ENCODE peak calls at places on chromosomes 4 and X, in six cellular contexts. S, O, I, E, R and G are unnamed samples. For H3K4me1, the result is how much of the 10 kb centered on the place peaks cover.

GRCh38 chr4:182242793-182243192 is 409 bp upstream of the TENM3 start:
- DNase-seq in S (no peak), E (no peak), R (no peak), O (peak), I (peak), G (no peak)

GRCh38 chr4:90137545-90137944 is 10.4 kb downstream of the CCSER1 start:
- DNase-seq in I (peak), R (no peak), E (no peak), O (no peak), S (no peak), G (no peak)

GRCh38 chrX:73214366-73215094 is at the start of gene NAP1L2:
- DNase-seq in S (peak), E (peak), O (peak), I (no peak), R (peak), G (peak)

GRCh38 chrX:63349307-63349706 is 1.8 kb downstream of the SPIN4 start:
- DNase-seq in I (no peak), E (no peak), O (peak), S (no peak), R (no peak), G (no peak)

GRCh38 chr4:6746721-6747689 is 31.0 kb downstream of the BLOC1S4 start:
- DNase-seq in O (peak), R (peak), S (no peak), E (no peak), I (no peak), G (no peak)

GRCh38 chr4:114867291-114867690 is 246.1 kb downstream of the NDST4 start:
- DNase-seq in E (no peak), O (no peak), I (no peak), R (no peak), S (no peak), G (no peak)

GRCh38 chr4:143400082-143400481 is 63.4 kb downstream of the GAB1 start:
- DNase-seq in I (no peak), E (no peak), R (no peak), S (no peak), O (no peak), G (no peak)

GRCh38 chrX:20382518-20383291 is 116.0 kb upstream of the RPS6KA3 start:
- DNase-seq in E (no peak), I (no peak), R (no peak), S (no peak), O (no peak), G (no peak)

GRCh38 chrX:129577473-129577872 is 37.4 kb downstream of the OCRL start:
- DNase-seq in O (peak), R (no peak), S (no peak), I (peak), E (no peak), G (no peak)

GRCh38 chrX:69231903-69232302 is 66.7 kb upstream of the PJA1 start:
- DNase-seq in S (peak), R (no peak), O (no peak), E (no peak), I (no peak), G (no peak)

GRCh38 chrX:7068939-7069367 is 78.6 kb upstream of the STS start:
- DNase-seq in O (no peak), I (no peak), E (no peak), R (no peak), S (no peak), G (no peak)

GRCh38 chrX:11470231-11470630 is 177.0 kb downstream of the AMELX start:
- DNase-seq in O (peak), S (no peak), I (peak), E (no peak), R (no peak), G (no peak)

GRCh38 chr4:163142246-163142645 is 24.4 kb downstream of the NAF1 start:
- DNase-seq in O (no peak), I (no peak), E (no peak), S (no peak), R (no peak), G (no peak)

GRCh38 chrX:154138857-154139256 is 5.2 kb upstream of the OPN1LW start:
- DNase-seq in E (no peak), O (peak), S (no peak), R (no peak), I (no peak), G (no peak)

GRCh38 chrX:154142386-154142785 is 1.7 kb upstream of the OPN1LW start:
- DNase-seq in O (peak), I (no peak), E (no peak), S (peak), R (no peak), G (no peak)

GRCh38 chrX:154142950-154143745 is 895 bp upstream of the OPN1LW start:
- DNase-seq in O (peak), R (no peak), S (no peak), I (no peak), E (no peak), G (no peak)

GRCh38 chrX:154140206-154140605 is 3.8 kb upstream of the OPN1LW start:
- DNase-seq in S (no peak), O (no peak), E (no peak), R (no peak), I (no peak), G (no peak)

GRCh38 chrX:154140742-154141141 is 3.3 kb upstream of the OPN1LW start:
- DNase-seq in O (peak), R (no peak), S (no peak), I (no peak), E (no peak), G (no peak)
- H3K4me1 ChIP-seq in O (under half), R (under half), S (under half), I (under half), E (under half), G (under half)

GRCh38 chr4:8317474-8317873 is 47.9 kb downstream of the HTRA3 start:
- DNase-seq in O (no peak), E (no peak), S (no peak), R (no peak), I (no peak), G (no peak)

GRCh38 chr4:8316251-8316771 is 46.8 kb downstream of the HTRA3 start:
- DNase-seq in O (peak), I (no peak), R (no peak), E (no peak), S (peak), G (peak)

GRCh38 chr4:8316911-8317351 is 47.4 kb downstream of the HTRA3 start:
- DNase-seq in O (peak), I (no peak), R (no peak), S (peak), E (no peak), G (peak)

GRCh38 chr4:8314691-8315255 is 45.2 kb downstream of the HTRA3 start:
- DNase-seq in S (peak), I (no peak), O (no peak), R (no peak), E (no peak), G (peak)

GRCh38 chr4:8315343-8316250 is 46.0 kb downstream of the HTRA3 start:
- DNase-seq in O (peak), S (peak), I (peak), R (peak), E (no peak), G (peak)
- H3K4me3 ChIP-seq in O (peak), S (no peak), I (no peak), R (no peak), E (no peak), G (no peak)

GRCh38 chr4:110587666-110588285 is 35.1 kb downstream of the PITX2 start:
- DNase-seq in I (no peak), S (no peak), O (no peak), R (no peak), E (no peak), G (no peak)

GRCh38 chr4:110589297-110589696 is 33.6 kb downstream of the PITX2 start:
- DNase-seq in S (no peak), R (no peak), O (no peak), E (no peak), I (peak), G (no peak)

GRCh38 chr4:110586137-110586850 is 36.6 kb downstream of the PITX2 start:
- DNase-seq in O (peak), E (no peak), R (no peak), S (no peak), I (peak), G (no peak)
- TF ChIP-seq CTCF in O (peak), E (no peak), R (no peak), S (peak), I (peak), G (peak)

GRCh38 chrX:43702660-43703059 is 46.6 kb downstream of the MAOA start:
- DNase-seq in S (no peak), I (no peak), R (no peak), O (no peak), E (no peak), G (no peak)

GRCh38 chrX:43703211-43703791 is 47.2 kb downstream of the MAOA start:
- DNase-seq in O (no peak), R (no peak), I (peak), S (no peak), E (no peak), G (no peak)

GRCh38 chrX:43702079-43702524 is 46.0 kb downstream of the MAOA start:
- DNase-seq in O (no peak), I (no peak), E (no peak), S (no peak), R (no peak), G (no peak)

GRCh38 chrX:43707812-43708548 is 51.9 kb downstream of the MAOA start:
- DNase-seq in I (no peak), O (no peak), E (no peak), S (peak), R (peak), G (peak)

GRCh38 chrX:43706786-43707185 is 50.7 kb downstream of the MAOA start:
- DNase-seq in S (no peak), O (no peak), R (no peak), I (no peak), E (no peak), G (no peak)
- H3K4me1 ChIP-seq in S (under half), O (under half), R (under half), I (under half), E (under half), G (under half)

GRCh38 chrX:13345037-13345436 is 25.2 kb upstream of the ATXN3L start:
- DNase-seq in I (no peak), R (no peak), E (no peak), S (no peak), O (no peak), G (no peak)
- H3K4me3 ChIP-seq in I (no peak), R (no peak), E (no peak), S (no peak), O (no peak), G (no peak)

GRCh38 chrX:41142130-41142529 is 56.9 kb downstream of the USP9X start:
- DNase-seq in R (no peak), E (no peak), I (no peak), S (no peak), O (peak), G (no peak)

GRCh38 chrX:41133551-41133950 is 48.3 kb downstream of the USP9X start:
- DNase-seq in R (no peak), E (no peak), S (no peak), I (no peak), O (no peak), G (no peak)

GRCh38 chrX:41131766-41132165 is 46.5 kb downstream of the USP9X start:
- DNase-seq in R (no peak), S (no peak), E (no peak), O (no peak), I (no peak), G (no peak)

DNA sequence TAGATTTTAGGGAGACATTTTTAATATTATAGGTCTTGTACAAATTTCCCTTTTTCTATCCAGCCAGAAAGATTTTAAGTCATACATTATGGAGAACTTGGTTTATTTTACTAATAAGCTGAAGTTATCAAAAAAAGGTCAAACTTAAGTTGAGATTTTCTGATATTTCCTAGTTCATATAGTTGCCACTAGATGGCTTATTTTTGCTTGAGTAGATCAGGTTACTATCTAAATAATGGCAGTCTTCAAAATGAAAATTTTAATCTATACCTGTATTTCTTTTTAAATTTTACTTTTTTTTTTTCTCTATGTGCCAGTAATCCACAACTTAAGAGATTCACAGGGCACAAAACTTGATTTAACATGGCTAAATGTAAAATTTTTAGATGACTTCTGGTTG is 52.3 kb downstream of the USP9X start:
- DNase-seq in E (no peak), R (no peak), S (no peak), I (peak), O (no peak), G (no peak)
- TF ChIP-seq CTCF in E (peak), R (no peak), S (no peak), I (peak), O (peak), G (no peak)

GRCh38 chr4:48342559-48342878 is 1.2 kb downstream of the SLAIN2 start:
- DNase-seq in R (no peak), E (no peak), S (no peak), O (no peak), I (no peak), G (no peak)

GRCh38 chr4:48343035-48343434 is 1.7 kb downstream of the SLAIN2 start:
- DNase-seq in I (no peak), S (no peak), R (no peak), O (no peak), E (no peak), G (no peak)

GRCh38 chr4:48345542-48345941 is 4.2 kb downstream of the SLAIN2 start:
- DNase-seq in I (no peak), R (no peak), O (no peak), S (no peak), E (no peak), G (no peak)

GRCh38 chr4:48341776-48342558 is 638 bp downstream of the SLAIN2 start:
- DNase-seq in S (peak), I (peak), O (peak), R (peak), E (peak), G (peak)

DNA sequence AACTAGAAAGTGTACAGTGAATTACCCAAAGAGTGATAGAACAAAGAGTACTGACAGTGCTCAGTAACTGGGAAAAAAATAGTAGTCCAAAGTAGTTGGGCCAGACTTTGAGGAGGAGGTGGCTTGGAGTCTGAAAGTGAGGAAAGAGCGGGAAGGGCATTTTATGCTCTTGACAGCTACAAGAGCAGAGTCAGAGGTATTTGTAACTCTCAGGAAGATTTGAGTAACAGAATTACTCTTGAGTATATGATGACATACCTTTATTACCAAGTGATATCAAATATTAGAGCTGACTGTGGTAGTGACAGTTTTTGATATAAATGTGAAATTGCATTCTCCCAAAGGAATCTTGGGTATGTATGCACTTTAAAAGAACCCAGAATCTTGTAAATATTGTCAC is 2.2 kb downstream of the SLAIN2 start:
- DNase-seq in S (no peak), R (no peak), I (peak), O (peak), E (no peak), G (no peak)
- H3K4me1 ChIP-seq in S (under half), R (under half), I (under half), O (under half), E (under half), G (under half)

GRCh38 chr4:133592106-133592505 is 443.0 kb downstream of the PCDH10 start:
- DNase-seq in I (no peak), S (no peak), R (no peak), O (no peak), E (no peak), G (no peak)

GRCh38 chr4:133585323-133585722 is 436.2 kb downstream of the PCDH10 start:
- DNase-seq in R (no peak), O (no peak), S (no peak), I (no peak), E (no peak), G (no peak)

GRCh38 chr4:133584714-133585113 is 435.6 kb downstream of the PCDH10 start:
- DNase-seq in R (no peak), S (no peak), O (no peak), E (no peak), I (no peak), G (no peak)

GRCh38 chr4:133592591-133592990 is 443.5 kb downstream of the PCDH10 start:
- DNase-seq in O (no peak), E (no peak), R (no peak), I (no peak), S (no peak), G (no peak)

GRCh38 chr4:133588306-133588705 is 439.2 kb downstream of the PCDH10 start:
- DNase-seq in R (no peak), O (no peak), E (no peak), I (no peak), S (no peak), G (no peak)
- H3K4me3 ChIP-seq in R (no peak), O (no peak), E (no peak), I (no peak), S (no peak), G (no peak)